ENCODE peak calls at places on chromosome X, in nine cellular contexts. O, Z, F, S, E, T, Y, N and I are unnamed samples. For H3K9me3, the result is how much of the 10 kb centered on the place peaks cover.

GRCh38 chrX:45133465-45133864 is 67.2 kb downstream of the DIPK2B start:
- DNase-seq in N (no peak), Z (no peak), O (no peak), F (no peak), E (no peak), T (no peak), Y (no peak), S (no peak), I (no peak)

GRCh38 chrX:72280210-72280882 is 3.3 kb upstream of the RPS4X start:
- DNase-seq in F (no peak), O (no peak), Z (no peak), E (no peak), Y (no peak), S (no peak), N (peak), T (no peak), I (no peak)

GRCh38 chrX:64782923-64783322 is 193.3 kb downstream of the ZC4H2 start:
- DNase-seq in O (no peak), S (no peak), Y (no peak), F (no peak), N (no peak), Z (no peak), T (no peak), E (no peak), I (no peak)

GRCh38 chrX:11499076-11500044 is 166.4 kb downstream of the ARHGAP6 start:
- DNase-seq in Z (no peak), E (no peak), F (no peak), T (no peak), Y (no peak), N (no peak), S (no peak), O (no peak), I (no peak)

GRCh38 chrX:124507276-124507675 is 160.9 kb downstream of the SH2D1A start:
- DNase-seq in Z (no peak), O (no peak), S (no peak), E (no peak), N (peak), F (no peak), T (no peak), Y (no peak), I (no peak)

GRCh38 chrX:101759000-101759399 is 99.3 kb upstream of the ARMCX2 start:
- DNase-seq in O (no peak), E (no peak), T (peak), F (peak), Y (no peak), Z (peak), N (peak), S (no peak), I (no peak)

GRCh38 chrX:6777211-6778002 is 242.5 kb upstream of the VCX3A start:
- DNase-seq in Y (no peak), S (no peak), E (no peak), F (no peak), O (no peak), N (no peak), T (no peak), Z (no peak), I (no peak)

GRCh38 chrX:16671005-16671404 is 21.0 kb downstream of the S100G start:
- DNase-seq in O (no peak), S (no peak), T (peak), F (peak), Y (no peak), Z (peak), E (no peak), N (peak), I (no peak)

GRCh38 chrX:56783450-56783831 is 54.4 kb downstream of the NBDY start:
- DNase-seq in O (no peak), Y (no peak), E (no peak), Z (no peak), N (peak), S (no peak), T (no peak), F (no peak), I (no peak)

GRCh38 chrX:107684956-107685385 is 56.7 kb downstream of the PRPS1 start:
- DNase-seq in Z (peak), N (peak), S (peak), Y (no peak), E (peak), F (no peak), T (no peak), O (peak), I (no peak)

GRCh38 chrX:134634691-134635090 is 23.6 kb downstream of the PLAC1 start:
- DNase-seq in F (no peak), E (no peak), Z (no peak), S (no peak), O (no peak), T (no peak), N (no peak), Y (no peak), I (no peak)

GRCh38 chrX:155068165-155068564 is 2.8 kb downstream of the CMC4 start:
- DNase-seq in Z (no peak), Y (no peak), T (no peak), E (no peak), S (no peak), O (no peak), F (peak), N (peak), I (no peak)

GRCh38 chrX:134172588-134173259 is 64.3 kb upstream of the CCDC160 start:
- DNase-seq in F (peak), O (peak), Y (no peak), T (peak), N (no peak), E (peak), S (peak), Z (peak), I (no peak)

GRCh38 chrX:107827137-107827831 is 1.6 kb downstream of the MID2 start:
- DNase-seq in S (no peak), N (peak), E (no peak), F (no peak), T (no peak), O (no peak), Y (no peak), Z (no peak), I (no peak)

GRCh38 chrX:39859991-39860861 is 237.5 kb downstream of the BCOR start:
- DNase-seq in Z (peak), T (peak), N (peak), E (no peak), Y (peak), F (peak), O (peak), S (no peak), I (no peak)

GRCh38 chrX:12113321-12113720 is 25.0 kb upstream of the FRMPD4 start:
- DNase-seq in T (no peak), N (no peak), O (no peak), S (no peak), E (no peak), Y (no peak), F (no peak), Z (no peak), I (no peak)

GRCh38 chrX:117510453-117510852 is 606.2 kb downstream of the KLHL13 start:
- DNase-seq in Z (peak), T (no peak), N (no peak), E (no peak), S (no peak), O (no peak), F (no peak), Y (no peak), I (no peak)

GRCh38 chrX:7154040-7154597 is 6.2 kb upstream of the PUDP start:
- DNase-seq in O (no peak), F (no peak), S (no peak), N (no peak), Z (no peak), T (no peak), E (no peak), Y (no peak), I (no peak)

GRCh38 chrX:129698150-129698549 is 40.6 kb upstream of the XPNPEP2 start:
- DNase-seq in S (no peak), N (no peak), T (no peak), E (no peak), Z (no peak), Y (no peak), O (no peak), F (peak), I (no peak)

GRCh38 chrX:7027071-7027470 is 120.4 kb upstream of the STS start:
- DNase-seq in Y (no peak), E (no peak), N (no peak), T (no peak), Z (no peak), F (no peak), O (peak), S (no peak), I (no peak)

GRCh38 chrX:54980334-54980733 is 13.7 kb downstream of the PFKFB1 start:
- DNase-seq in Y (no peak), E (no peak), T (no peak), S (no peak), N (no peak), F (no peak), O (no peak), Z (no peak), I (no peak)

GRCh38 chrX:150018931-150019331 is 80.6 kb upstream of the EOLA2 start:
- DNase-seq in S (no peak), F (no peak), N (no peak), Z (no peak), T (no peak), O (no peak), E (no peak), Y (no peak), I (no peak)

GRCh38 chrX:154987940-154988339 is 34.6 kb downstream of the F8 start:
- DNase-seq in O (no peak), F (no peak), Z (no peak), N (no peak), E (no peak), T (no peak), S (no peak), Y (no peak), I (no peak)

GRCh38 chrX:135256923-135257322 is 5.1 kb downstream of the ETDA start:
- DNase-seq in N (no peak), S (no peak), T (no peak), F (no peak), E (no peak), O (no peak), Z (no peak), Y (no peak), I (no peak)

GRCh38 chrX:73768886-73769285 is 205.9 kb downstream of the CHIC1 start:
- DNase-seq in Z (no peak), Y (no peak), T (no peak), O (no peak), S (no peak), E (no peak), F (no peak), N (no peak), I (no peak)

GRCh38 chrX:136708348-136708747 is 60.4 kb downstream of the CD40LG start:
- DNase-seq in F (peak), Z (peak), S (no peak), O (no peak), Y (no peak), N (no peak), E (no peak), T (no peak), I (no peak)

GRCh38 chrX:130171446-130172126 is at the start of gene RAB33A:
- DNase-seq in T (peak), S (peak), O (peak), F (no peak), Z (peak), E (peak), N (no peak), Y (peak), I (peak)

GRCh38 chrX:25524150-25524549 is 508.4 kb upstream of the ARX start:
- DNase-seq in F (peak), N (no peak), Z (no peak), O (no peak), Y (no peak), T (no peak), S (no peak), E (no peak), I (no peak)

GRCh38 chrX:53077207-53078197 is 4.7 kb upstream of the TSPYL2 start:
- DNase-seq in E (no peak), Y (no peak), O (no peak), F (no peak), N (no peak), T (no peak), Z (no peak), S (no peak), I (no peak)

GRCh38 chrX:17610788-17611187 is 126.5 kb upstream of the SCML1 start:
- DNase-seq in O (no peak), S (no peak), Y (no peak), T (no peak), N (no peak), Z (no peak), F (no peak), E (no peak), I (no peak)

GRCh38 chrX:111039606-111040005 is 56.4 kb upstream of the PAK3 start:
- DNase-seq in E (no peak), F (no peak), T (no peak), S (no peak), Y (no peak), N (peak), Z (no peak), O (no peak), I (no peak)

GRCh38 chrX:22135994-22136684 is 104.0 kb downstream of the PHEX start:
- DNase-seq in Y (no peak), F (peak), S (no peak), Z (peak), N (peak), T (peak), E (no peak), O (no peak), I (no peak)

GRCh38 chrX:1151378-1152077 is 60.9 kb downstream of the CRLF2 start:
- DNase-seq in O (no peak), E (no peak), Z (no peak), F (no peak), Y (no peak), S (no peak), N (no peak), T (no peak), I (no peak)
- H3K9me3 ChIP-seq in O (under half), E (under half), Z (under half), F (under half), Y (under half), S (under half), N (under half), T (under half), I (under half)

DNA sequence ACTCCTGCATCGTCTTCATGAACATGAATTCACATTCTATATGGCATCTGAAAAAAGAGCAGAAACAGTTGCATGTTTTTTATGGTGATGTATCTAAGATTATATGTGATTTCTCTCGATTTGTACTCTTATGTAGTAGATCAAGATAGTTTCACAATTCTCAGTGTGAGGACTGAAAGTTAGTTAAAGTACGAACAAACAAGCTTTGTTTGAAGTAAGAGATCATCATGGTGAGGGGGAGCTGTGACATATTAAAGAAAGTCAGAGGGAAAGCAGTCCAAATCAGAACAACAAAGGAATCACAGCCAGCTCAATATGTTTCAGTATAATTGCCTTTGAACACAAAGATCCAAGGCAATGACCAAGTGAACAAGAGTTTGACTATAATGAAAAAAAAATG is 1140.6 kb downstream of the SH3BGRL start:
- DNase-seq in N (no peak), E (no peak), F (no peak), Z (no peak), S (no peak), Y (no peak), O (no peak), T (no peak), I (no peak)
- H3K9me3 ChIP-seq in N (under half), E (under half), F (under half), Z (under half), S (under half), Y (under half), O (under half), T (under half), I (under half)

DNA sequence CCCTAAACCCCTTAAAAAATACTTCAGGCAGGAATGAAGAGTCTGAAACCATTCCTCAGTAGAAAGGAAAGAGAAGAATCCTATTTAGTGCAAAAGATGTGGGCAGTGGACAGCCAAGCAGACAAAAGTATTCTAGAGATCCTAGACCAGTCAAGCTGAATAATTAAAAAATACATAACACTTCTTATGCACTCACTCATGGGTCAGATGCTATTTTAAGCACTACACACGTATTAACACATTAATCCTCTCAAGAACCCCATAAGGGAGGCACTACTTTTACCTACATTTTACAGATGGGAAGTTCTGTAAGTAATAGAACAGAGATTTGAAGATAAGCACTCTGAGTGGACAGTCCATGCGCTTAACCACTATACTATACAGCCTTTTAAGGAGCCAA is 5.9 kb downstream of the TAB3 start:
- DNase-seq in T (no peak), O (no peak), N (no peak), S (no peak), Y (no peak), F (no peak), Z (no peak), E (no peak), I (no peak)
- H3K9me3 ChIP-seq in T (under half), O (under half), N (under half), S (under half), Y (under half), F (under half), Z (under half), E (under half), I (under half)

GRCh38 chrX:152850465-152850864 is 19.6 kb downstream of the NSDHL start:
- DNase-seq in T (no peak), N (no peak), Z (no peak), Y (no peak), F (no peak), S (no peak), O (no peak), E (no peak), I (no peak)
- H3K9me3 ChIP-seq in T (under half), N (under half), Z (under half), Y (under half), F (under half), S (under half), O (under half), E (under half), I (under half)

GRCh38 chrX:81857192-81857591 is 655.3 kb downstream of the SH3BGRL start:
- DNase-seq in T (no peak), O (no peak), N (no peak), E (no peak), Y (no peak), F (no peak), Z (no peak), S (no peak), I (no peak)
- H3K9me3 ChIP-seq in T (under half), O (under half), N (under half), E (under half), Y (under half), F (under half), Z (under half), S (under half), I (under half)

GRCh38 chrX:1860936-1861670 is 246.2 kb downstream of the ASMT start:
- DNase-seq in N (no peak), O (no peak), E (no peak), Z (no peak), T (no peak), Y (no peak), S (no peak), F (no peak), I (no peak)
- H3K9me3 ChIP-seq in N (under half), O (under half), E (under half), Z (under half), T (under half), Y (under half), S (under half), F (under half), I (under half)